ENCODE peak calls at places on chromosomes 12 and 14, in five cellular contexts. One of them, this sample, is unnamed.

GRCh38 chr12:68207276-68207675 is 18.3 kb downstream of the IL26 start:
- DNase-seq in heart left ventricle: no peak
- DNase-seq in upper lobe of right lung: no peak
- DNase-seq in CD8-positive, alpha-beta memory T cell: no peak
- DNase-seq in tibial nerve: no peak
- DNase-seq in this sample: no peak

GRCh38 chr12:48865141-48865440 is 579 bp downstream of the RND1 start:
- DNase-seq in heart left ventricle: no peak
- DNase-seq in upper lobe of right lung: no peak
- DNase-seq in CD8-positive, alpha-beta memory T cell: peak; percentile 33
- DNase-seq in tibial nerve: no peak
- DNase-seq in this sample: no peak

GRCh38 chr12:16766736-16767135 is 160.8 kb upstream of the LMO3 start:
- DNase-seq in heart left ventricle: no peak
- DNase-seq in upper lobe of right lung: no peak
- DNase-seq in CD8-positive, alpha-beta memory T cell: no peak
- DNase-seq in tibial nerve: no peak
- DNase-seq in this sample: no peak

GRCh38 chr12:77070382-77071294 is 5.3 kb upstream of the E2F7 start:
- DNase-seq in heart left ventricle: no peak
- DNase-seq in upper lobe of right lung: no peak
- DNase-seq in CD8-positive, alpha-beta memory T cell: no peak
- DNase-seq in tibial nerve: no peak
- DNase-seq in this sample: no peak

GRCh38 chr12:76558684-76559276 is 791 bp downstream of the OSBPL8 start:
- DNase-seq in heart left ventricle: peak; percentile 56
- DNase-seq in upper lobe of right lung: peak; percentile 82
- DNase-seq in CD8-positive, alpha-beta memory T cell: peak; percentile 94
- DNase-seq in tibial nerve: peak; percentile 20
- DNase-seq in this sample: no peak

GRCh38 chr14:65206448-65207096 is 104.3 kb upstream of the MAX start:
- DNase-seq in heart left ventricle: no peak
- DNase-seq in upper lobe of right lung: no peak
- DNase-seq in CD8-positive, alpha-beta memory T cell: no peak
- DNase-seq in tibial nerve: no peak
- DNase-seq in this sample: no peak

GRCh38 chr12:60173213-60174170 is 577.7 kb downstream of the SLC16A7 start:
- DNase-seq in heart left ventricle: no peak
- DNase-seq in upper lobe of right lung: no peak
- DNase-seq in CD8-positive, alpha-beta memory T cell: no peak
- DNase-seq in tibial nerve: no peak
- DNase-seq in this sample: no peak

GRCh38 chr14:50947446-50947845 is 3.2 kb upstream of the PYGL start:
- DNase-seq in heart left ventricle: no peak
- DNase-seq in upper lobe of right lung: no peak
- DNase-seq in CD8-positive, alpha-beta memory T cell: no peak
- DNase-seq in tibial nerve: no peak
- DNase-seq in this sample: no peak

GRCh38 chr14:89185919-89186849 is 230.8 kb downstream of the FOXN3 start:
- DNase-seq in heart left ventricle: no peak
- DNase-seq in upper lobe of right lung: no peak
- DNase-seq in CD8-positive, alpha-beta memory T cell: no peak
- DNase-seq in tibial nerve: no peak
- DNase-seq in this sample: no peak

GRCh38 chr12:52969828-52970569 is 21.1 kb downstream of the KRT18 start:
- DNase-seq in heart left ventricle: peak; percentile 56
- DNase-seq in upper lobe of right lung: no peak
- DNase-seq in CD8-positive, alpha-beta memory T cell: no peak
- DNase-seq in tibial nerve: no peak
- DNase-seq in this sample: no peak

GRCh38 chr12:114165921-114166320 is 199.8 kb upstream of the RBM19 start:
- DNase-seq in heart left ventricle: no peak
- DNase-seq in upper lobe of right lung: no peak
- DNase-seq in CD8-positive, alpha-beta memory T cell: no peak
- DNase-seq in tibial nerve: no peak
- DNase-seq in this sample: no peak

GRCh38 chr14:50091240-50091914 is 25.0 kb downstream of the VCPKMT start:
- DNase-seq in heart left ventricle: peak; percentile 35
- DNase-seq in upper lobe of right lung: no peak
- DNase-seq in CD8-positive, alpha-beta memory T cell: peak; percentile 38
- DNase-seq in tibial nerve: no peak
- DNase-seq in this sample: no peak

GRCh38 chr12:83005534-83006197 is 319.0 kb downstream of the TMTC2 start:
- DNase-seq in heart left ventricle: no peak
- DNase-seq in upper lobe of right lung: no peak
- DNase-seq in CD8-positive, alpha-beta memory T cell: no peak
- DNase-seq in tibial nerve: no peak
- DNase-seq in this sample: no peak

GRCh38 chr12:105330938-105331804 is 680 bp downstream of the C12orf75 start:
- DNase-seq in heart left ventricle: peak; percentile 34
- DNase-seq in upper lobe of right lung: no peak
- DNase-seq in CD8-positive, alpha-beta memory T cell: peak; percentile 48
- DNase-seq in tibial nerve: no peak
- DNase-seq in this sample: no peak

GRCh38 chr12:77133566-77133965 is 68.2 kb upstream of the E2F7 start:
- DNase-seq in heart left ventricle: peak; percentile 28
- DNase-seq in upper lobe of right lung: no peak
- DNase-seq in CD8-positive, alpha-beta memory T cell: no peak
- DNase-seq in tibial nerve: peak; percentile 13
- DNase-seq in this sample: no peak

GRCh38 chr12:113700943-113701342 is 229.3 kb upstream of the LHX5 start:
- DNase-seq in heart left ventricle: no peak
- DNase-seq in upper lobe of right lung: no peak
- DNase-seq in CD8-positive, alpha-beta memory T cell: no peak
- DNase-seq in tibial nerve: no peak
- DNase-seq in this sample: no peak

GRCh38 chr12:28568083-28568482 is 377.8 kb downstream of the CCDC91 start:
- DNase-seq in heart left ventricle: no peak
- DNase-seq in upper lobe of right lung: no peak
- DNase-seq in CD8-positive, alpha-beta memory T cell: no peak
- DNase-seq in tibial nerve: no peak
- DNase-seq in this sample: no peak

GRCh38 chr14:48814562-48814961 is 771.6 kb downstream of the RPS29 start:
- DNase-seq in heart left ventricle: no peak
- DNase-seq in upper lobe of right lung: no peak
- DNase-seq in CD8-positive, alpha-beta memory T cell: no peak
- DNase-seq in tibial nerve: no peak
- DNase-seq in this sample: no peak

GRCh38 chr14:105496831-105497591 is 6.0 kb downstream of the TEDC1 start:
- DNase-seq in heart left ventricle: peak; percentile 21
- DNase-seq in upper lobe of right lung: peak; percentile 65
- DNase-seq in CD8-positive, alpha-beta memory T cell: no peak
- DNase-seq in tibial nerve: no peak
- DNase-seq in this sample: peak; percentile 72

GRCh38 chr14:85380891-85381290 is 149.1 kb upstream of the FLRT2 start:
- DNase-seq in heart left ventricle: no peak
- DNase-seq in upper lobe of right lung: no peak
- DNase-seq in CD8-positive, alpha-beta memory T cell: no peak
- DNase-seq in tibial nerve: no peak
- DNase-seq in this sample: no peak

GRCh38 chr14:60061371-60061770 is 30.4 kb upstream of the PCNX4 start:
- DNase-seq in heart left ventricle: no peak
- DNase-seq in upper lobe of right lung: no peak
- DNase-seq in CD8-positive, alpha-beta memory T cell: no peak
- DNase-seq in tibial nerve: no peak
- DNase-seq in this sample: no peak

GRCh38 chr12:52650520-52651081 is 1.4 kb downstream of the KRT2 start:
- DNase-seq in heart left ventricle: no peak
- DNase-seq in upper lobe of right lung: no peak
- DNase-seq in CD8-positive, alpha-beta memory T cell: no peak
- DNase-seq in tibial nerve: no peak
- DNase-seq in this sample: no peak

GRCh38 chr14:81669308-81669707 is 135.7 kb upstream of the SEL1L start:
- DNase-seq in heart left ventricle: no peak
- DNase-seq in upper lobe of right lung: no peak
- DNase-seq in CD8-positive, alpha-beta memory T cell: no peak
- DNase-seq in tibial nerve: no peak
- DNase-seq in this sample: no peak

GRCh38 chr14:58239259-58240210 is 5.1 kb upstream of the PSMA3 start:
- DNase-seq in heart left ventricle: peak; percentile 63
- DNase-seq in upper lobe of right lung: peak; percentile 81
- DNase-seq in CD8-positive, alpha-beta memory T cell: peak; percentile 84
- DNase-seq in tibial nerve: peak; percentile 89
- DNase-seq in this sample: no peak

GRCh38 chr14:68619805-68620574 is 172.9 kb downstream of the ZFP36L1 start:
- DNase-seq in heart left ventricle: peak; percentile 83
- DNase-seq in upper lobe of right lung: no peak
- DNase-seq in CD8-positive, alpha-beta memory T cell: no peak
- DNase-seq in tibial nerve: peak; percentile 3
- DNase-seq in this sample: no peak

GRCh38 chr14:92686763-92687427 is 61.5 kb downstream of the LGMN start:
- DNase-seq in heart left ventricle: peak; percentile 85
- DNase-seq in upper lobe of right lung: peak; percentile 91
- DNase-seq in CD8-positive, alpha-beta memory T cell: peak; percentile 68
- DNase-seq in tibial nerve: peak; percentile 59
- DNase-seq in this sample: no peak

GRCh38 chr14:65783101-65783500 is 370.6 kb downstream of the FUT8 start:
- DNase-seq in heart left ventricle: no peak
- DNase-seq in upper lobe of right lung: no peak
- DNase-seq in CD8-positive, alpha-beta memory T cell: no peak
- DNase-seq in tibial nerve: no peak
- DNase-seq in this sample: no peak

GRCh38 chr14:36818794-36819384 is 157.2 kb downstream of the PAX9 start:
- DNase-seq in heart left ventricle: no peak
- DNase-seq in upper lobe of right lung: no peak
- DNase-seq in CD8-positive, alpha-beta memory T cell: no peak
- DNase-seq in tibial nerve: no peak
- DNase-seq in this sample: no peak

GRCh38 chr12:111685322-111685810 is 390 bp downstream of the BRAP start:
- DNase-seq in heart left ventricle: peak; percentile 29
- DNase-seq in upper lobe of right lung: no peak
- DNase-seq in CD8-positive, alpha-beta memory T cell: no peak
- DNase-seq in tibial nerve: no peak
- DNase-seq in this sample: no peak

GRCh38 chr12:58832-59231 is 7.7 kb upstream of the IQSEC3 start:
- DNase-seq in heart left ventricle: no peak
- DNase-seq in upper lobe of right lung: no peak
- DNase-seq in CD8-positive, alpha-beta memory T cell: no peak
- DNase-seq in tibial nerve: no peak
- DNase-seq in this sample: no peak

GRCh38 chr12:14290951-14291350 is 74.5 kb upstream of the ATF7IP start:
- DNase-seq in heart left ventricle: no peak
- DNase-seq in upper lobe of right lung: no peak
- DNase-seq in CD8-positive, alpha-beta memory T cell: no peak
- DNase-seq in tibial nerve: no peak
- DNase-seq in this sample: no peak

GRCh38 chr12:116783503-116784237 is 45.6 kb downstream of the RNFT2 start:
- DNase-seq in heart left ventricle: no peak
- DNase-seq in upper lobe of right lung: peak; percentile 70
- DNase-seq in CD8-positive, alpha-beta memory T cell: no peak
- DNase-seq in tibial nerve: no peak
- DNase-seq in this sample: no peak

DNA sequence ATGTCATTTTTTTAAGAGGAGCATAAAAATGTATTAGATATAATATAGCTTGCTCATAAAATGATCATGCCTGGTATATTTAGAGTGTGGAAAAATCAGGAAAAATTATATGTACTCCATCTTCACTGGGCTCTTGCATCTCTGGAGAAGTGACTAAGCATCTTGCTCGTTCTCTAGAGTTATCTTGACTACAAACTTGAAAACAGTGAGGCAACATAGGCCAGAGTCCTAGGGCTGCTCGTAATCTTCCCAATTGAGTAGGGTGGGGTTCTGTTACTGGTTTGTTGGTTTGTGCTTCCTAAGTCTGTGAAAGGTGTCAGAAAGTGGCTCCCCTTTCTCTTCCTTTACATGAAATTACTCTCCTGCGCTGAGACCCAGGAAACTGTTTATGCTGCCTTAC is 46.2 kb downstream of the AACS start:
- DNase-seq in heart left ventricle: no peak
- DNase-seq in upper lobe of right lung: no peak
- DNase-seq in CD8-positive, alpha-beta memory T cell: no peak
- DNase-seq in tibial nerve: no peak
- DNase-seq in this sample: no peak
- H3K36me3 ChIP-seq in heart left ventricle: no peaks in the 10 kb centered on the region
- H3K36me3 ChIP-seq in upper lobe of right lung: peaks cover 10% of the 10 kb centered on the region
- H3K36me3 ChIP-seq in CD8-positive, alpha-beta memory T cell: no peaks in the 10 kb centered on the region
- H3K36me3 ChIP-seq in tibial nerve: peaks cover 92% of the 10 kb centered on the region
- H3K36me3 ChIP-seq in this sample: peaks cover 31% of the 10 kb centered on the region

DNA sequence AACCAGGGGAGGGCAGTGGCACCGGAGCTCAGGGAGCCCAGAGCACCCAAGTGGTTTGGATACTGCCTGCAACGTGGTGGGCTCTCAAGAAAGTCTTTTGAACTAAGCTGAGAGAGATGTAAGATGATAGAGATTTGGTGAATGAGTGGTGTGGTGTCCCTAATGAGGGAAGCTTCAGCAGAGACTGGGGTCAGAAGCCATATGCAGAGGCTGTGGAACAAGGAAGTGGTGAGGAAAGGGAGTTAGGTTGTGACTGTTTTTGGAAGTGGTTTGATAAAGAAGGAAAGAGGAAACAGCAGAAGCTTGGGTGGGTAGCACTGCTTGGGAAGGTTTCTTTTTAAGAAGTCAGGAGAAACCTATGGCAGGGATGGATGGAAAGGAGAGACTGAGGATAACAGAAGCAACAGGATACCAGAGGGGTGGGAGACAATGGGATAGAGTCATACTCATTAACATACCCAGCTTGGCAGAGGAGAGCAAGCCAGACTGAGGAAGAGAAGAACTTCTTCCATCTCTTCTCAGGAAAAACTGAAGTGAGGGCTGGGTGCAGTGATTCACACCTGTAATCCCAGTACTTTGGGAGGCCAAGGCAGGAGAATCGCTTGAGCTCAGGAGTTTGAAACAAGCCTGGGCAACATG is 24.1 kb downstream of the SLC4A8 start:
- DNase-seq in heart left ventricle: no peak
- DNase-seq in upper lobe of right lung: no peak
- DNase-seq in CD8-positive, alpha-beta memory T cell: no peak
- DNase-seq in tibial nerve: no peak
- DNase-seq in this sample: no peak
- H3K4me1 ChIP-seq in heart left ventricle: no peaks in the 10 kb centered on the region
- H3K4me1 ChIP-seq in upper lobe of right lung: no peaks in the 10 kb centered on the region
- H3K4me1 ChIP-seq in CD8-positive, alpha-beta memory T cell: no peaks in the 10 kb centered on the region
- H3K4me1 ChIP-seq in tibial nerve: no peaks in the 10 kb centered on the region
- H3K4me1 ChIP-seq in this sample: no peaks in the 10 kb centered on the region

GRCh38 chr12:98544741-98545140 is 29.4 kb downstream of the TMPO start:
- DNase-seq in heart left ventricle: no peak
- DNase-seq in upper lobe of right lung: no peak
- DNase-seq in CD8-positive, alpha-beta memory T cell: no peak
- DNase-seq in tibial nerve: no peak
- DNase-seq in this sample: no peak

GRCh38 chr12:98543701-98544100 is 28.3 kb downstream of the TMPO start:
- DNase-seq in heart left ventricle: no peak
- DNase-seq in upper lobe of right lung: no peak
- DNase-seq in CD8-positive, alpha-beta memory T cell: no peak
- DNase-seq in tibial nerve: no peak
- DNase-seq in this sample: no peak

GRCh38 chr12:98551787-98552186 is 36.4 kb downstream of the TMPO start:
- DNase-seq in heart left ventricle: no peak
- DNase-seq in upper lobe of right lung: no peak
- DNase-seq in CD8-positive, alpha-beta memory T cell: no peak
- DNase-seq in tibial nerve: no peak
- DNase-seq in this sample: no peak

GRCh38 chr12:98549371-98550110 is 34.2 kb downstream of the TMPO start:
- DNase-seq in heart left ventricle: no peak
- DNase-seq in upper lobe of right lung: no peak
- DNase-seq in CD8-positive, alpha-beta memory T cell: no peak
- DNase-seq in tibial nerve: no peak
- DNase-seq in this sample: no peak
- H3K36me3 ChIP-seq in heart left ventricle: no peaks in the 10 kb centered on the region
- H3K36me3 ChIP-seq in upper lobe of right lung: peaks cover 50% of the 10 kb centered on the region
- H3K36me3 ChIP-seq in CD8-positive, alpha-beta memory T cell: peaks cover 13% of the 10 kb centered on the region
- H3K36me3 ChIP-seq in tibial nerve: peaks cover 54% of the 10 kb centered on the region
- H3K36me3 ChIP-seq in this sample: peaks cover 67% of the 10 kb centered on the region

GRCh38 chr12:1218369-1218768 is 227.3 kb downstream of the ERC1 start:
- DNase-seq in heart left ventricle: no peak
- DNase-seq in upper lobe of right lung: no peak
- DNase-seq in CD8-positive, alpha-beta memory T cell: no peak
- DNase-seq in tibial nerve: no peak
- DNase-seq in this sample: no peak
- H3K4me1 ChIP-seq in heart left ventricle: peaks cover 46% of the 10 kb centered on the region
- H3K4me1 ChIP-seq in upper lobe of right lung: peaks cover 32% of the 10 kb centered on the region
- H3K4me1 ChIP-seq in CD8-positive, alpha-beta memory T cell: no peaks in the 10 kb centered on the region
- H3K4me1 ChIP-seq in tibial nerve: no peaks in the 10 kb centered on the region
- H3K4me1 ChIP-seq in this sample: peaks cover 45% of the 10 kb centered on the region